ENCODE peak calls at places on chromosomes 1 and 21, in seven cellular contexts. X, Y, Z, L, F, U and G are unnamed samples. For H3K4me1, the result is how much of the 10 kb centered on the place peaks cover.

GRCh38 chr1:115411388-115412063 is 73.5 kb upstream of the NGF start:
- DNase-seq in Y (no peak), X (no peak), Z (no peak), L (peak), F (no peak), U (no peak), G (peak)

GRCh38 chr1:236103646-236104218 is 38.6 kb upstream of the GPR137B start:
- DNase-seq in F (peak), U (peak), Z (peak), Y (peak), X (peak), L (no peak), G (peak)

GRCh38 chr1:21268281-21269239 is 21.7 kb downstream of the ECE1 start:
- DNase-seq in L (no peak), U (no peak), Z (no peak), Y (no peak), X (no peak), F (no peak), G (peak)

GRCh38 chr1:108767708-108768107 is 21.2 kb downstream of the STXBP3 start:
- DNase-seq in X (no peak), L (no peak), Y (no peak), U (no peak), Z (no peak), F (no peak), G (no peak)

GRCh38 chr1:30852026-30852425 is 56.5 kb downstream of the SDC3 start:
- DNase-seq in F (peak), L (no peak), X (peak), U (peak), Y (no peak), Z (no peak), G (peak)

GRCh38 chr1:8443558-8444194 is 125.8 kb downstream of the SLC45A1 start:
- DNase-seq in Z (no peak), U (no peak), F (no peak), Y (no peak), X (no peak), L (no peak), G (no peak)

GRCh38 chr1:117017648-117018047 is 16.1 kb downstream of the CD101 start:
- DNase-seq in L (no peak), Y (no peak), X (peak), F (no peak), Z (no peak), U (no peak), G (peak)

GRCh38 chr1:20271498-20272400 is 18.9 kb upstream of the VWA5B1 start:
- DNase-seq in X (no peak), F (no peak), L (no peak), Y (no peak), Z (no peak), U (no peak), G (peak)

GRCh38 chr21:24023402-24023801 is 1583.9 kb downstream of the MRPL39 start:
- DNase-seq in Y (no peak), F (no peak), U (no peak), X (no peak), L (no peak), Z (no peak), G (no peak)

GRCh38 chr1:247840819-247841218 is 877 bp downstream of the OR11L1 start:
- DNase-seq in L (no peak), Y (no peak), U (no peak), Z (no peak), F (no peak), X (no peak), G (no peak)

GRCh38 chr1:183515002-183515689 is 42.8 kb downstream of the SMG7 start:
- DNase-seq in U (no peak), X (no peak), Z (no peak), L (no peak), Y (no peak), F (no peak), G (no peak)

GRCh38 chr1:42913426-42914091 is 45.1 kb downstream of the SLC2A1 start:
- DNase-seq in X (no peak), F (no peak), U (no peak), L (no peak), Y (peak), Z (peak), G (peak)

GRCh38 chr1:36306210-36306901 is at the start of gene SH3D21:
- DNase-seq in F (no peak), Z (peak), X (peak), U (peak), Y (peak), L (no peak), G (peak)

GRCh38 chr1:59692591-59692990 is 122.2 kb upstream of the HOOK1 start:
- DNase-seq in L (peak), Y (no peak), U (peak), Z (no peak), X (peak), F (no peak), G (no peak)

GRCh38 chr1:41021526-41022308 is at the start of gene SLFNL1:
- DNase-seq in Z (peak), L (no peak), U (no peak), X (peak), F (peak), Y (no peak), G (peak)

GRCh38 chr1:243883551-243883950 is 33.5 kb upstream of the AKT3 start:
- DNase-seq in F (no peak), Z (no peak), L (no peak), Y (no peak), U (no peak), X (no peak), G (no peak)

GRCh38 chr1:189805735-189806134 is 671.9 kb downstream of the BRINP3 start:
- DNase-seq in Z (no peak), X (no peak), L (no peak), Y (no peak), U (no peak), F (no peak), G (no peak)

GRCh38 chr1:43270421-43271095 is 775 bp downstream of the TMEM125 start:
- DNase-seq in U (no peak), L (no peak), F (no peak), Z (peak), Y (no peak), X (no peak), G (peak)

GRCh38 chr1:27970401-27970800 is 10.6 kb downstream of the XKR8 start:
- DNase-seq in Z (no peak), X (peak), F (peak), Y (no peak), U (peak), L (no peak), G (no peak)

GRCh38 chr21:42555756-42556438 is 42.2 kb downstream of the SLC37A1 start:
- DNase-seq in Y (no peak), Z (no peak), X (peak), L (no peak), F (no peak), U (peak), G (no peak)

GRCh38 chr1:239263821-239264220 is 122.5 kb upstream of the CHRM3 start:
- DNase-seq in L (no peak), U (no peak), Y (no peak), Z (no peak), F (no peak), X (no peak), G (no peak)

GRCh38 chr1:230112131-230112701 is 45.2 kb downstream of the GALNT2 start:
- DNase-seq in Y (peak), L (no peak), X (peak), Z (peak), U (no peak), F (no peak), G (no peak)

GRCh38 chr1:202576816-202577215 is 133.4 kb downstream of the SYT2 start:
- DNase-seq in L (no peak), U (no peak), Z (no peak), F (no peak), X (no peak), Y (no peak), G (no peak)

GRCh38 chr1:43034778-43035177 is 76.1 kb upstream of the SLC2A1 start:
- DNase-seq in X (no peak), U (no peak), F (no peak), Y (no peak), L (no peak), Z (no peak), G (no peak)

GRCh38 chr1:234272656-234273312 is 100.5 kb upstream of the COA6 start:
- DNase-seq in Z (no peak), X (no peak), Y (no peak), L (no peak), F (no peak), U (no peak), G (no peak)

GRCh38 chr1:234271243-234271606 is 102.0 kb upstream of the COA6 start:
- DNase-seq in X (no peak), F (no peak), Y (no peak), Z (no peak), L (no peak), U (no peak), G (no peak)

GRCh38 chr1:234265861-234266260 is 107.4 kb upstream of the COA6 start:
- DNase-seq in L (no peak), Y (no peak), F (no peak), Z (no peak), U (no peak), X (no peak), G (no peak)

GRCh38 chr1:234270103-234270502 is 103.2 kb upstream of the COA6 start:
- DNase-seq in Z (no peak), F (no peak), Y (no peak), X (no peak), L (no peak), U (no peak), G (no peak)

DNA sequence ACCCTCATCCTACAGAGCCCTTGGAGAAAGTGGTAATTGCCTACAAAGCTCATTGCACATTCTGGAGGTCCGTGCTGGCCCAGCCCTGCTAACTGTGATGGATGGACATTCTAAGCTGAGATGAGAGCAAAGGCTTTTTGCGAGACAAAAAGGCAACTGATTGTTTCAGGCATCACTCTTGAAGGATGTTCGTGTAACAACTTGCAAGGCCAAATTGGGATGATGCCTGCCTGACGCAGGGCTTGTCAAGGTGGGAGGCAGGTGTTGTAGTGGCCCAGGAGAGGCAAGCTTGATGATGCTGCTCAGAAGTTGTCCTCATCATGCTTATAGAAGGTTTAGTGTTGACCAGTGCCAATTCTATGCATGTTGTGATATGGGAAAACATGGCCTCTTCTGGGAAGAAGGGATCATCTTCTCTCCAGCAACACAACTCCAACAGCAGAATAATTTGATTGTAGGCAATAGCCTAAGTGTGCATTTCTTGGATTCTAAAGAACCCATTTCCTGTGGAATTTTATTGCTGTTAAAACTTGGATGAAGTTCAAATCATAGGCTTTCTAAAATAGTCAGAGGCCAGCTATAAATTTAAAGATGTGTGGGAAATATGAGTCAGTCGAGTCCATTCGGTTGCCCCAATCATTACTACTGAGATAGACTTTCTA is 102.5 kb upstream of the COA6 start:
- DNase-seq in Y (no peak), X (no peak), Z (no peak), L (no peak), U (no peak), F (no peak), G (no peak)
- H3K4me3 ChIP-seq in Y (no peak), X (no peak), Z (no peak), L (no peak), U (no peak), F (no peak), G (no peak)

GRCh38 chr1:23910144-23910543 is 3.0 kb downstream of the CNR2 start:
- DNase-seq in L (no peak), F (no peak), Y (no peak), Z (no peak), X (no peak), U (no peak), G (no peak)
- H3K4me1 ChIP-seq in L (under half), F (under half), Y (under half), Z (under half), X (under half), U (under half), G (under half)

GRCh38 chr1:48979940-48980339 is 203.2 kb upstream of the BEND5 start:
- DNase-seq in Y (no peak), L (no peak), Z (no peak), F (no peak), X (no peak), U (no peak), G (no peak)
- H3K4me3 ChIP-seq in Y (no peak), L (no peak), Z (no peak), F (no peak), X (no peak), U (no peak), G (no peak)

GRCh38 chr1:83694449-83694848 is 304.5 kb downstream of the TTLL7 start:
- DNase-seq in Z (peak), Y (no peak), L (no peak), F (no peak), X (no peak), U (no peak), G (no peak)

GRCh38 chr1:83701396-83701795 is 297.5 kb downstream of the TTLL7 start:
- DNase-seq in F (no peak), L (no peak), U (no peak), Z (no peak), Y (no peak), X (no peak), G (no peak)

GRCh38 chr1:83697220-83697619 is 301.7 kb downstream of the TTLL7 start:
- DNase-seq in Z (no peak), U (no peak), Y (no peak), L (no peak), F (no peak), X (no peak), G (no peak)

GRCh38 chr1:83702349-83702748 is 296.6 kb downstream of the TTLL7 start:
- DNase-seq in L (no peak), X (no peak), F (no peak), Z (no peak), Y (no peak), U (no peak), G (no peak)

DNA sequence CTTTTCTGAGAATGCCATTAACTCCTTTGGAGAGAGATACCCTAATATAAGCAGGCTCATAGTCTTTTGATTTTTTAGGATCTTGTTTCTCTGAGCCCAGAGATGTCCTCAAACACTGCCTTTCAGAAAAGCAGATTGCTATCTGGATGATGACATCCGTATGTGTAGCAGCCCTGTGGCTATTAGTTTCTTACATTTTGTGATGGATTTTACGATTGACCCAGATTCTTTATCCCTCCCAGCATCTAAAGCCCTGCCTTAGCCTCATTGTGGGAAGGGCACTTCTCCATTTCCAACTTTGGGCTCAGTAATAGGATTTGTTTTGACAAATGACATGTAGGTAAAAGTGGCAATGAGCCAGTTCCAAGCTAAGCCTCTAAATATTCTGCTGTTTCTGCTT is 300.3 kb downstream of the TTLL7 start:
- DNase-seq in F (no peak), Y (no peak), L (no peak), U (no peak), Z (no peak), X (no peak), G (no peak)
- H3K4me1 ChIP-seq in F (under half), Y (under half), L (under half), U (under half), Z (under half), X (under half), G (under half)

GRCh38 chr1:185280589-185280988 is 36.5 kb downstream of the IVNS1ABP start:
- DNase-seq in X (no peak), Z (no peak), L (no peak), Y (no peak), U (no peak), F (no peak), G (no peak)
- H3K4me3 ChIP-seq in X (no peak), Z (no peak), L (no peak), Y (no peak), U (no peak), F (no peak), G (no peak)

GRCh38 chr21:45152265-45152746 is 77.9 kb downstream of the ADARB1 start:
- DNase-seq in X (peak), Y (no peak), U (peak), L (no peak), Z (peak), F (peak), G (peak)

GRCh38 chr21:45149021-45149420 is 74.6 kb downstream of the ADARB1 start:
- DNase-seq in U (no peak), L (no peak), Z (no peak), Y (no peak), X (no peak), F (peak), G (peak)

GRCh38 chr21:45150630-45151265 is 76.4 kb downstream of the ADARB1 start:
- DNase-seq in U (no peak), Z (no peak), L (no peak), Y (no peak), X (no peak), F (peak), G (peak)

GRCh38 chr21:45153358-45154318 is 79.3 kb downstream of the ADARB1 start:
- DNase-seq in U (peak), Y (no peak), L (peak), X (no peak), Z (no peak), F (peak), G (peak)

DNA sequence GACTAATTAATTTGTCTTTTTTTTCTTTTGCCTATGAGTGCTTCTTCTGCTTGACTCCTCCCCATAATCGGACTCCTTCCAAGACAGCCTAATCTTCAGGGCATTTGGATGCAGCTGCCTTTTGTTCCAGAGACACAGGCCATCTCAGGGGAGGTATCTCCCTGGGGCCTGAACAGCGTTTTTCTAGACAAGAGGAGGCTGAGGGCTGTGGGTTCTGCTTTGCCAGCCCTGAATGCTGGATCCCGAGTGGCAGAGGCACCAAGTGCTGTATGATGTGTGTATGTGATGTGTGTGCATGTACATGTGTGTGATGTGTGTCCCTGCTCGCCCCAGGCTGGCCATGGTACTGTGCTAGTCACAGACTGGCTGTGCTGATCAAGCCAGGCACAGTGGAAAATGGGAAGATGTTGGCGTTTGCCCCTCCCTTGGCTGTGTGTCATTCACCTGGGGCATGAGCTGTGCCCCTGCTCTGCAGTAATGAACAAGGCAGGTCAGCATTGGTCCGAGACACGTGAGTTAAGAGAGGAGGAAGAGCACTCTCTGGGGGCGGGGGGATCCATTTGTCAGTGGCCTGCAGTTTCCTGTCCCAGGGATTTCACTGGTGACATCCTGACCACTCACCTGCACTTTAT is 77.2 kb downstream of the ADARB1 start:
- DNase-seq in U (peak), Z (no peak), L (no peak), X (no peak), Y (no peak), F (peak), G (peak)
- H3K4me1 ChIP-seq in U (under half), Z (under half), L (half or more), X (under half), Y (under half), F (under half), G (under half)

GRCh38 chr1:37347104-37347503 is 127.3 kb upstream of the ZC3H12A start:
- DNase-seq in U (no peak), Z (no peak), X (no peak), Y (no peak), F (no peak), L (no peak), G (no peak)
- H3K4me3 ChIP-seq in U (no peak), Z (no peak), X (no peak), Y (no peak), F (no peak), L (no peak), G (no peak)

GRCh38 chr1:63799810-63800209 is 26.0 kb downstream of the ROR1 start:
- DNase-seq in Z (no peak), X (no peak), F (no peak), L (no peak), U (no peak), Y (no peak), G (no peak)

GRCh38 chr1:63798284-63798683 is 24.5 kb downstream of the ROR1 start:
- DNase-seq in F (no peak), Y (no peak), L (peak), X (no peak), U (no peak), Z (no peak), G (no peak)

GRCh38 chr1:63797056-63797726 is 23.4 kb downstream of the ROR1 start:
- DNase-seq in F (no peak), U (no peak), X (no peak), Z (no peak), L (peak), Y (no peak), G (no peak)

GRCh38 chr1:63802109-63802508 is 28.3 kb downstream of the ROR1 start:
- DNase-seq in L (no peak), U (no peak), F (no peak), Z (no peak), X (no peak), Y (no peak), G (no peak)

GRCh38 chr1:63799324-63799723 is 25.5 kb downstream of the ROR1 start:
- DNase-seq in F (no peak), Z (no peak), L (no peak), X (no peak), U (no peak), Y (no peak), G (no peak)
- H3K4me1 ChIP-seq in F (under half), Z (under half), L (under half), X (under half), U (under half), Y (under half), G (under half)

GRCh38 chr1:46133181-46133658 is 791 bp upstream of the PIK3R3 start:
- DNase-seq in U (no peak), Z (peak), F (no peak), Y (no peak), X (peak), L (no peak), G (no peak)

GRCh38 chr1:46136711-46137110 is 4.3 kb upstream of the PIK3R3 start:
- DNase-seq in Y (no peak), L (no peak), Z (no peak), X (no peak), F (no peak), U (no peak), G (no peak)

GRCh38 chr1:46133946-46134345 is 1.5 kb upstream of the PIK3R3 start:
- DNase-seq in Z (no peak), F (no peak), U (no peak), Y (no peak), L (no peak), X (no peak), G (no peak)

GRCh38 chr1:46134660-46135331 is 2.4 kb upstream of the PIK3R3 start:
- DNase-seq in U (no peak), Y (no peak), Z (no peak), X (peak), L (no peak), F (no peak), G (no peak)

GRCh38 chr1:46137901-46138300 is 5.5 kb upstream of the PIK3R3 start:
- DNase-seq in X (no peak), F (no peak), Y (no peak), L (no peak), Z (no peak), U (no peak), G (no peak)
- H3K4me3 ChIP-seq in X (peak), F (no peak), Y (no peak), L (no peak), Z (no peak), U (no peak), G (peak)

GRCh38 chr1:229027158-229027557 is 243.8 kb upstream of the RAB4A start:
- DNase-seq in Z (no peak), F (no peak), L (no peak), U (no peak), Y (no peak), X (no peak), G (no peak)
- H3K4me1 ChIP-seq in Z (under half), F (under half), L (under half), U (under half), Y (under half), X (under half), G (half or more)